ENCODE peak calls at places on chromosome 14, in seven cellular contexts. One of them, this sample, is unnamed.

GRCh38 chr14:87489196-87489819 is 503.7 kb downstream of the GALC start:
- DNase-seq in A549: no peak
- DNase-seq in tibial artery: no peak
- DNase-seq in effector memory CD4-positive, alpha-beta T cell: no peak
- DNase-seq in adrenal gland: no peak
- DNase-seq in HCT116: no peak
- DNase-seq in cardiac muscle cell: no peak
- DNase-seq in this sample: no peak

GRCh38 chr14:56821807-56822615 is 11.7 kb upstream of the OTX2 start:
- DNase-seq in A549: no peak
- DNase-seq in tibial artery: no peak
- DNase-seq in effector memory CD4-positive, alpha-beta T cell: no peak
- DNase-seq in adrenal gland: no peak
- DNase-seq in HCT116: no peak
- DNase-seq in cardiac muscle cell: no peak
- DNase-seq in this sample: no peak

GRCh38 chr14:49679271-49679670 is 8.7 kb downstream of the POLE2 start:
- DNase-seq in A549: no peak
- DNase-seq in tibial artery: no peak
- DNase-seq in effector memory CD4-positive, alpha-beta T cell: no peak
- DNase-seq in adrenal gland: no peak
- DNase-seq in HCT116: no peak
- DNase-seq in cardiac muscle cell: no peak
- DNase-seq in this sample: no peak

GRCh38 chr14:49870908-49871307 is 18.3 kb upstream of the NEMF start:
- DNase-seq in A549: no peak
- DNase-seq in tibial artery: no peak
- DNase-seq in effector memory CD4-positive, alpha-beta T cell: no peak
- DNase-seq in adrenal gland: no peak
- DNase-seq in HCT116: no peak
- DNase-seq in cardiac muscle cell: no peak
- DNase-seq in this sample: no peak

GRCh38 chr14:61568572-61569011 is 126.7 kb upstream of the HIF1A start:
- DNase-seq in A549: no peak
- DNase-seq in tibial artery: no peak
- DNase-seq in effector memory CD4-positive, alpha-beta T cell: peak; percentile 26
- DNase-seq in adrenal gland: no peak
- DNase-seq in HCT116: no peak
- DNase-seq in cardiac muscle cell: no peak
- DNase-seq in this sample: peak; percentile 77

GRCh38 chr14:103141117-103141796 is 18.0 kb downstream of the TNFAIP2 start:
- DNase-seq in A549: peak; percentile 71
- DNase-seq in tibial artery: no peak
- DNase-seq in effector memory CD4-positive, alpha-beta T cell: no peak
- DNase-seq in adrenal gland: peak; percentile 48
- DNase-seq in HCT116: peak; percentile 73
- DNase-seq in cardiac muscle cell: peak; percentile 63
- DNase-seq in this sample: no peak

GRCh38 chr14:51246032-51246431 is 6.0 kb downstream of the TMX1 start:
- DNase-seq in A549: no peak
- DNase-seq in tibial artery: no peak
- DNase-seq in effector memory CD4-positive, alpha-beta T cell: no peak
- DNase-seq in adrenal gland: no peak
- DNase-seq in HCT116: no peak
- DNase-seq in cardiac muscle cell: no peak
- DNase-seq in this sample: no peak

GRCh38 chr14:64763801-64764511 is 59.7 kb downstream of the PLEKHG3 start:
- DNase-seq in A549: no peak
- DNase-seq in tibial artery: no peak
- DNase-seq in effector memory CD4-positive, alpha-beta T cell: no peak
- DNase-seq in adrenal gland: no peak
- DNase-seq in HCT116: no peak
- DNase-seq in cardiac muscle cell: peak; percentile 46
- DNase-seq in this sample: no peak

GRCh38 chr14:75450381-75451276 is 22.8 kb downstream of the JDP2 start:
- DNase-seq in A549: no peak
- DNase-seq in tibial artery: no peak
- DNase-seq in effector memory CD4-positive, alpha-beta T cell: no peak
- DNase-seq in adrenal gland: no peak
- DNase-seq in HCT116: no peak
- DNase-seq in cardiac muscle cell: no peak
- DNase-seq in this sample: no peak

DNA sequence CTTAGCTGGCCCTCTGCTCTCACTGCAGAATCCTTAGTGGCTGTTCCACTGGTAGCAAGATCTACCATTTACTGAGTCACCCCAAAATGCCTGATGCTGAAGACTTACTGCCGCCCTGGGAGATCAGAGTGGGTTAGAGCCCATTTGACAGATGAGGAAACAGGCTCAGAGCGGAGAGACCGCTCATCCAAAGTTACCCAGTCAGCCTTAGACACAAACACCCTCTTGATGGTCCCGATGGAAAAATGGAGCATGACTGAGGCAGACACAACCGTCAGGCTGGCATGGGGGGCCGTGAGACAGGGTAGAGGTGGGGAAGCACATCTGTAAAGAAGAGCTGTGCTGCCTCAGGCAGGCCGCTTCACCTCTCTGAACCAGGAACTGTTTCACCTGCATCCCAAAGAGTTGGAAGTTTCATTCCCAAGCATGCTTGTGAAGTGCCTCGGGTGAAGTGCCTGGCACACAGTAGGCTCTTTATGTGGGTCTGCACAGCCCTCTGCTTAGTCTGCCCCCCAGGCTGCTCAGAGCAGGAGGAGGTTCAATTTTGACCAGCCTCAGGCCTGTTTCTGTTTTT is 581 bp upstream of the SERPINA1 start:
- DNase-seq in A549: no peak
- DNase-seq in tibial artery: no peak
- DNase-seq in effector memory CD4-positive, alpha-beta T cell: no peak
- DNase-seq in adrenal gland: no peak
- DNase-seq in HCT116: no peak
- DNase-seq in cardiac muscle cell: no peak
- DNase-seq in this sample: no peak
- H3K4me3 ChIP-seq in A549: no peak overlapping the region
- H3K4me3 ChIP-seq in tibial artery: no peak overlapping the region
- H3K4me3 ChIP-seq in effector memory CD4-positive, alpha-beta T cell: no peak overlapping the region
- H3K4me3 ChIP-seq in adrenal gland: no peak overlapping the region
- H3K4me3 ChIP-seq in HCT116: no peak overlapping the region
- H3K4me3 ChIP-seq in cardiac muscle cell: no peak overlapping the region
- H3K4me3 ChIP-seq in this sample: no peak overlapping the region

DNA sequence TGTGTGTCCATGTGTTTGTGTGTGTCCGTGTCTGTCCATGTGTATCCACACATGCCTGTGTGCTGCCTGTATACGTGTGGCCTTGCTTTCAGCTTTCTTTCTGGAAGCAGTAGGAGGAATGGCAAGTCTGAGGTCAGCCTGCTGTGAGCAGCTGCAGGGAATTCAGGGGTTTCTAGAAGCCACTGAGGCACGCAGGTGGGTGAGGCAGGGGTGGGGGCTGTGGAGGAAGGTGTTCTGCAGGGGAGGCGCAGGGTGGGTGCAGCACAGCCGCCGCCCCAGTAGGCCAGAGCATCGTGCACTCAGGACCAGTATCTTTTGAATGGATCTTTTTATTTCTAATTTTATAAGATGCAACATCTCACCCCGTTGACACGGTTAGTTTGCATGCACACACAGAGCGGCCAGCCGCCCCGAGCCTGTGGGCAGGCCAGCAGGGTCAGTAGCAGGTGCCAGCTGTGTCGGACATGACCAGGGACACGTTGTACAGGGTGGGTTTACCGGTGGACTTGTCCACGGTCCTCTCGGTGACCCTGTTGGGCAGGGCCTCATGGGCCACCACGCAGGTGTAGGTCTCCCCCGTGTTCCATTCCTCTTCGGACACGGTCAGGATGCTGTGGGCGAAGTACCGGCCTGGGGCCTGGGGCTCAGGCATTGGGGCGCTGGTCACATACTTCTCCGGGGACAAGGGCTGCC is 327.7 kb downstream of the TMEM121 start:
- DNase-seq in A549: no peak
- DNase-seq in tibial artery: peak; percentile 11
- DNase-seq in effector memory CD4-positive, alpha-beta T cell: no peak
- DNase-seq in adrenal gland: no peak
- DNase-seq in HCT116: no peak
- DNase-seq in cardiac muscle cell: no peak
- DNase-seq in this sample: peak; percentile 3
- H3K9me3 ChIP-seq in A549: no peaks in the 10 kb centered on the region
- H3K9me3 ChIP-seq in tibial artery: no peaks in the 10 kb centered on the region
- H3K9me3 ChIP-seq in effector memory CD4-positive, alpha-beta T cell: no peaks in the 10 kb centered on the region
- H3K9me3 ChIP-seq in adrenal gland: no peaks in the 10 kb centered on the region
- H3K9me3 ChIP-seq in HCT116: no peaks in the 10 kb centered on the region
- H3K9me3 ChIP-seq in cardiac muscle cell: no peaks in the 10 kb centered on the region
- H3K9me3 ChIP-seq in this sample: no peaks in the 10 kb centered on the region

DNA sequence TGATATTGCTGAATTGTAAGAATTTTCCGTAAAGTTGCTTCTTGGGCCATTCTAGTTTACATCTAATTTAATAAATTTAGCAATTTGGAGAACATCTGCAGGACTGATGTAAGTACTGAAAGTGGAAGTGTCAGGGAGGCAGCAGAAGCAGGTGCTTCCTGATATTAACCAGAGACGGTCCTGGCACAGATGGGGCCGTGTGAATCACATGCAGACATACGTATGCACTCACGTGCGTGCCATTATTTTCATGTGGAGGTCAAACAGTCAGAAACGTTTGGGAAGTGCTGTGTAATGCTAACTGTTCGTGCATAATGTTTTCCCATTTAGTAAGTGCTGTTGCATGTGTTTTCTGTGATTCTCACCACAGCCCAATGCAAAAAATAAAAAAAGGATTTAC is 87.8 kb upstream of the DYNC1H1 start:
- DNase-seq in A549: no peak
- DNase-seq in tibial artery: peak; percentile 79
- DNase-seq in effector memory CD4-positive, alpha-beta T cell: peak; percentile 73
- DNase-seq in adrenal gland: peak; percentile 83
- DNase-seq in HCT116: no peak
- DNase-seq in cardiac muscle cell: peak; percentile 61
- DNase-seq in this sample: peak; percentile 87
- H3K4me1 ChIP-seq in A549: peaks cover 18% of the 10 kb centered on the region
- H3K4me1 ChIP-seq in tibial artery: peaks cover 3% of the 10 kb centered on the region
- H3K4me1 ChIP-seq in effector memory CD4-positive, alpha-beta T cell: peaks cover 40% of the 10 kb centered on the region
- H3K4me1 ChIP-seq in adrenal gland: peaks cover 58% of the 10 kb centered on the region
- H3K4me1 ChIP-seq in HCT116: peaks cover 34% of the 10 kb centered on the region
- H3K4me1 ChIP-seq in cardiac muscle cell: no peaks in the 10 kb centered on the region
- H3K4me1 ChIP-seq in this sample: peaks cover 58% of the 10 kb centered on the region

DNA sequence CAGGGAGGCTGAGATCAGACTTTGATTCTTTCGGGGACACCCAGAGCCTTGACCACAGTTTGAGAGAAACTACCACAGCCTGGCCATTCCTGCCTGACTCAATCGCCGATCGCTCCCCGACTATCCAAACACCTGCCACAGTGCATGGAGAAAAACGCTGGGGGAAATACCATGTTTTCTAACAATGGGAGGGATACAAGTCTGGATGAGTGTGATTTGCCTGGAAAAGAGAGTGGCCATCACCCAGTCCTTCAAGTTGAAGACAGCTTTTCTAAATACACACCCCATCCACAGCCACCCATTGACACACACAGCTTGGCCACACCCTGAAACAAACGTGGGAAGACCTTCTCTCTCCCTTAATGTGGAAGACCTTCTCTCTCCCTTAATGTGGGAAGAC is 6.7 kb upstream of the VASH1 start:
- DNase-seq in A549: no peak
- DNase-seq in tibial artery: no peak
- DNase-seq in effector memory CD4-positive, alpha-beta T cell: no peak
- DNase-seq in adrenal gland: no peak
- DNase-seq in HCT116: no peak
- DNase-seq in cardiac muscle cell: no peak
- DNase-seq in this sample: no peak
- H3K4me3 ChIP-seq in A549: no peak overlapping the region
- H3K4me3 ChIP-seq in tibial artery: no peak overlapping the region
- H3K4me3 ChIP-seq in effector memory CD4-positive, alpha-beta T cell: no peak overlapping the region
- H3K4me3 ChIP-seq in adrenal gland: no peak overlapping the region
- H3K4me3 ChIP-seq in HCT116: no peak overlapping the region
- H3K4me3 ChIP-seq in cardiac muscle cell: no peak overlapping the region
- H3K4me3 ChIP-seq in this sample: no peak overlapping the region

GRCh38 chr14:29587046-29587445 is 340.6 kb downstream of the PRKD1 start:
- DNase-seq in A549: no peak
- DNase-seq in tibial artery: no peak
- DNase-seq in effector memory CD4-positive, alpha-beta T cell: no peak
- DNase-seq in adrenal gland: no peak
- DNase-seq in HCT116: no peak
- DNase-seq in cardiac muscle cell: peak; percentile 61
- DNase-seq in this sample: no peak
- H3K9me3 ChIP-seq in A549: no peaks in the 10 kb centered on the region
- H3K9me3 ChIP-seq in tibial artery: no peaks in the 10 kb centered on the region
- H3K9me3 ChIP-seq in effector memory CD4-positive, alpha-beta T cell: no peaks in the 10 kb centered on the region
- H3K9me3 ChIP-seq in adrenal gland: no peaks in the 10 kb centered on the region
- H3K9me3 ChIP-seq in HCT116: peaks cover 47% of the 10 kb centered on the region
- H3K9me3 ChIP-seq in cardiac muscle cell: no peaks in the 10 kb centered on the region
- H3K9me3 ChIP-seq in this sample: no peaks in the 10 kb centered on the region

GRCh38 chr14:68363401-68363800 is 429.5 kb downstream of the ZFP36L1 start:
- DNase-seq in A549: no peak
- DNase-seq in tibial artery: no peak
- DNase-seq in effector memory CD4-positive, alpha-beta T cell: no peak
- DNase-seq in adrenal gland: no peak
- DNase-seq in HCT116: peak; percentile 13
- DNase-seq in cardiac muscle cell: no peak
- DNase-seq in this sample: no peak

GRCh38 chr14:68359862-68360552 is 432.9 kb downstream of the ZFP36L1 start:
- DNase-seq in A549: peak; percentile 22
- DNase-seq in tibial artery: peak; percentile 58
- DNase-seq in effector memory CD4-positive, alpha-beta T cell: no peak
- DNase-seq in adrenal gland: no peak
- DNase-seq in HCT116: peak; percentile 37
- DNase-seq in cardiac muscle cell: peak; percentile 41
- DNase-seq in this sample: no peak

GRCh38 chr14:68358978-68359861 is 433.6 kb downstream of the ZFP36L1 start:
- DNase-seq in A549: no peak
- DNase-seq in tibial artery: no peak
- DNase-seq in effector memory CD4-positive, alpha-beta T cell: no peak
- DNase-seq in adrenal gland: no peak
- DNase-seq in HCT116: no peak
- DNase-seq in cardiac muscle cell: no peak
- DNase-seq in this sample: no peak

GRCh38 chr14:68362841-68363240 is 430.0 kb downstream of the ZFP36L1 start:
- DNase-seq in A549: no peak
- DNase-seq in tibial artery: no peak
- DNase-seq in effector memory CD4-positive, alpha-beta T cell: no peak
- DNase-seq in adrenal gland: no peak
- DNase-seq in HCT116: no peak
- DNase-seq in cardiac muscle cell: no peak
- DNase-seq in this sample: no peak

GRCh38 chr14:68361231-68361630 is 431.6 kb downstream of the ZFP36L1 start:
- DNase-seq in A549: no peak
- DNase-seq in tibial artery: no peak
- DNase-seq in effector memory CD4-positive, alpha-beta T cell: no peak
- DNase-seq in adrenal gland: no peak
- DNase-seq in HCT116: no peak
- DNase-seq in cardiac muscle cell: peak; percentile 67
- DNase-seq in this sample: no peak
- H3K4me1 ChIP-seq in A549: peaks cover 31% of the 10 kb centered on the region
- H3K4me1 ChIP-seq in tibial artery: peaks cover 38% of the 10 kb centered on the region
- H3K4me1 ChIP-seq in effector memory CD4-positive, alpha-beta T cell: peaks cover 5% of the 10 kb centered on the region
- H3K4me1 ChIP-seq in adrenal gland: peaks cover 28% of the 10 kb centered on the region
- H3K4me1 ChIP-seq in HCT116: peaks cover 64% of the 10 kb centered on the region
- H3K4me1 ChIP-seq in cardiac muscle cell: peaks cover 33% of the 10 kb centered on the region
- H3K4me1 ChIP-seq in this sample: peaks cover 16% of the 10 kb centered on the region

This sample was measured in CD8-positive, alpha-beta T cell.